ENCODE peak calls at places on chromosomes 13 and 19, in five cellular contexts. Z is hypothalamus, U is fibroblast of the conjunctiva, K is HFFc6, N is T-cell. C is an unnamed sample.

GRCh38 chr13:55359067-55359466 is 1781.7 kb upstream of the PRR20A start:
- DNase-seq in K (no peak), N (no peak), U (no peak), Z (no peak), C (no peak)

GRCh38 chr13:91045351-91046034 is 302.0 kb upstream of the MIR17HG start:
- DNase-seq in K (no peak), N (no peak), Z (no peak), U (no peak), C (no peak)

GRCh38 chr13:91544723-91545122 is 146.3 kb downstream of the GPC5 start:
- DNase-seq in K (no peak), Z (no peak), U (no peak), N (no peak), C (no peak)

GRCh38 chr13:23383151-23383550 is 50.4 kb downstream of the SACS start:
- DNase-seq in N (no peak), U (no peak), K (no peak), Z (no peak), C (no peak)

GRCh38 chr13:29924951-29925350 is 74.5 kb upstream of the UBL3 start:
- DNase-seq in Z (no peak), N (no peak), U (no peak), K (no peak), C (no peak)

GRCh38 chr13:110698689-110699088 is 7.2 kb downstream of the CARS2 start:
- DNase-seq in N (no peak), K (no peak), U (no peak), Z (no peak), C (no peak)

GRCh38 chr13:27022571-27023311 is 148.9 kb downstream of the USP12 start:
- DNase-seq in Z (peak), U (peak), N (no peak), K (peak), C (no peak)

GRCh38 chr19:33207040-33207620 is 13.0 kb downstream of the LRP3 start:
- DNase-seq in U (no peak), N (no peak), K (no peak), Z (no peak), C (no peak)

GRCh38 chr13:26697069-26697955 is 63.3 kb downstream of the GPR12 start:
- DNase-seq in U (no peak), N (no peak), K (no peak), Z (no peak), C (no peak)

GRCh38 chr19:40360020-40360686 is 11.7 kb downstream of the PLD3 start:
- DNase-seq in Z (no peak), U (no peak), N (no peak), K (no peak), C (no peak)

GRCh38 chr13:30774214-30774730 is 38.9 kb downstream of the ALOX5AP start:
- DNase-seq in Z (no peak), K (no peak), U (no peak), N (peak), C (no peak)

GRCh38 chr13:77919351-77920294 is 992 bp upstream of the EDNRB start:
- DNase-seq in K (no peak), U (no peak), N (no peak), Z (peak), C (peak)

GRCh38 chr19:10719466-10719961 is 1.6 kb downstream of the DNM2 start:
- DNase-seq in U (no peak), N (no peak), K (no peak), Z (no peak), C (no peak)

GRCh38 chr13:24272452-24273161 is 36.8 kb upstream of the C1QTNF9 start:
- DNase-seq in N (no peak), K (no peak), U (no peak), Z (peak), C (no peak)

GRCh38 chr13:32734511-32734910 is 148.3 kb downstream of the PDS5B start:
- DNase-seq in U (no peak), K (peak), N (no peak), Z (no peak), C (no peak)